ENCODE peak calls at places on chromosomes 11 and 22, in ten cellular contexts. K is breast epithelium, L is ovary, M is AG04450, V is lower lobe of right lung, X is endodermal cell, G is HCT116, S is right atrium auricular region, R is H1, J is tibial artery. B is an unnamed sample. For H3K27me3, the result is how much of the 10 kb centered on the place peaks cover.

GRCh38 chr11:120573756-120574354 is 62.3 kb downstream of the GRIK4 start:
- DNase-seq in K (no peak), L (no peak), M (no peak), V (no peak), X (peak), G (no peak), S (no peak), R (no peak), J (no peak), B (no peak)

GRCh38 chr22:17159504-17159951 is 451 bp upstream of the HDHD5 start:
- DNase-seq in K (peak), L (peak), M (no peak), V (no peak), X (no peak), G (peak), S (peak), R (no peak), J (no peak), B (peak)

GRCh38 chr11:134596404-134596803 is 184.4 kb upstream of the B3GAT1 start:
- DNase-seq in K (no peak), L (no peak), M (no peak), V (no peak), X (peak), G (no peak), S (peak), R (peak), J (no peak), B (no peak)

GRCh38 chr22:24008381-24009226 is 2.5 kb upstream of the CABIN1 start:
- DNase-seq in K (no peak), L (no peak), M (no peak), V (no peak), X (no peak), G (no peak), S (no peak), R (no peak), J (no peak), B (no peak)

GRCh38 chr22:50687829-50688228 is 15.2 kb downstream of the SHANK3 start:
- DNase-seq in K (no peak), L (peak), M (no peak), V (no peak), X (no peak), G (no peak), S (no peak), R (peak), J (peak), B (no peak)

GRCh38 chr11:95923441-95923729 is 522 bp downstream of the MTMR2 start:
- DNase-seq in K (no peak), L (no peak), M (no peak), V (no peak), X (no peak), G (no peak), S (no peak), R (no peak), J (no peak), B (no peak)

GRCh38 chr11:101442936-101443521 is 140.8 kb downstream of the TRPC6 start:
- DNase-seq in K (no peak), L (no peak), M (no peak), V (no peak), X (no peak), G (no peak), S (no peak), R (no peak), J (no peak), B (no peak)

GRCh38 chr22:43819691-43820670 is 7.9 kb upstream of the EFCAB6 start:
- DNase-seq in K (no peak), L (no peak), M (no peak), V (no peak), X (no peak), G (no peak), S (no peak), R (peak), J (peak), B (no peak)

GRCh38 chr11:36672815-36673450 is 74.9 kb upstream of the RAG2 start:
- DNase-seq in K (no peak), L (no peak), M (peak), V (no peak), X (no peak), G (peak), S (no peak), R (no peak), J (no peak), B (no peak)

GRCh38 chr11:70002433-70002832 is 75.7 kb upstream of the ANO1 start:
- DNase-seq in K (no peak), L (no peak), M (no peak), V (no peak), X (no peak), G (no peak), S (no peak), R (no peak), J (no peak), B (no peak)

GRCh38 chr11:128152796-128153696 is 434.3 kb downstream of the ETS1 start:
- DNase-seq in K (no peak), L (no peak), M (no peak), V (no peak), X (no peak), G (no peak), S (no peak), R (no peak), J (no peak), B (no peak)

GRCh38 chr11:128153697-128154048 is 433.7 kb downstream of the ETS1 start:
- DNase-seq in K (no peak), L (no peak), M (no peak), V (no peak), X (no peak), G (no peak), S (no peak), R (no peak), J (no peak), B (no peak)

GRCh38 chr11:128156486-128156885 is 430.9 kb downstream of the ETS1 start:
- DNase-seq in K (no peak), L (no peak), M (no peak), V (no peak), X (no peak), G (no peak), S (no peak), R (no peak), J (no peak), B (no peak)

GRCh38 chr11:128157423-128158298 is 429.7 kb downstream of the ETS1 start:
- DNase-seq in K (no peak), L (peak), M (peak), V (no peak), X (peak), G (peak), S (no peak), R (peak), J (no peak), B (no peak)

GRCh38 chr11:128155590-128155989 is 431.8 kb downstream of the ETS1 start:
- DNase-seq in K (no peak), L (no peak), M (no peak), V (no peak), X (no peak), G (no peak), S (no peak), R (no peak), J (no peak), B (no peak)
- H3K27me3 ChIP-seq in K (under half), L (under half), M (under half), V (under half), X (under half), G (under half), S (under half), R (under half), J (under half), B (under half)

DNA sequence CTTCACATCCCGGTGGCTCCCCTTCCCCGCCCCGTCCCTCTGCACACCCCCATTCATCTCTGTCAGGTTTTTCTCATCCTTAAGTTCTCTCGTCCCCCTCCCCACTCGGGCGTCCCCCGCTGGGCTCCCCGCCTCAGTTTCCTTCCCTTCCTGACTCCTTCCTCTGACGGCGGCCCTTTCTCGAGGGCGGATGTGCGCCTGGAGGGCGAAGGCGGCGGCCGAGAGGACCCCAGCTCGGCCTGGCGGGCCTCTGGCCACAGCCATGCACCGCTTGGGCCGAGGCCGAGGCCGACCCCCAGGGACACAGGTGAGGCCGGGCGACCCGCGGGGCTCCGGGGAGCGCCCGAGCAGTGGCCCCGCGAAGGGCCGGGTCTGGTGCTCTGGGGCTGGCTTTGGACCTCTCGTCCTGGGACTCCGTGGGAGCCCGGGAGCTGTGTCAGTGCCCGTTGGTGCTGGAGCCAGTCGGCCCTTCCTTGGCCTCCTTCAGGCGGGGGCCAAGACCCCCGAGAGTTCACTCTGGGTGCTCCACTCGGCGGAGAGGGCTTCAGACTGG is 2.9 kb downstream of the PHLDB1 start:
- DNase-seq in K (no peak), L (no peak), M (no peak), V (no peak), X (peak), G (no peak), S (peak), R (peak), J (no peak), B (no peak)
- H3K4me3 ChIP-seq in K (peak), L (peak), M (peak), V (peak), X (no peak), G (no peak), S (peak), R (peak), J (peak), B (peak)

DNA sequence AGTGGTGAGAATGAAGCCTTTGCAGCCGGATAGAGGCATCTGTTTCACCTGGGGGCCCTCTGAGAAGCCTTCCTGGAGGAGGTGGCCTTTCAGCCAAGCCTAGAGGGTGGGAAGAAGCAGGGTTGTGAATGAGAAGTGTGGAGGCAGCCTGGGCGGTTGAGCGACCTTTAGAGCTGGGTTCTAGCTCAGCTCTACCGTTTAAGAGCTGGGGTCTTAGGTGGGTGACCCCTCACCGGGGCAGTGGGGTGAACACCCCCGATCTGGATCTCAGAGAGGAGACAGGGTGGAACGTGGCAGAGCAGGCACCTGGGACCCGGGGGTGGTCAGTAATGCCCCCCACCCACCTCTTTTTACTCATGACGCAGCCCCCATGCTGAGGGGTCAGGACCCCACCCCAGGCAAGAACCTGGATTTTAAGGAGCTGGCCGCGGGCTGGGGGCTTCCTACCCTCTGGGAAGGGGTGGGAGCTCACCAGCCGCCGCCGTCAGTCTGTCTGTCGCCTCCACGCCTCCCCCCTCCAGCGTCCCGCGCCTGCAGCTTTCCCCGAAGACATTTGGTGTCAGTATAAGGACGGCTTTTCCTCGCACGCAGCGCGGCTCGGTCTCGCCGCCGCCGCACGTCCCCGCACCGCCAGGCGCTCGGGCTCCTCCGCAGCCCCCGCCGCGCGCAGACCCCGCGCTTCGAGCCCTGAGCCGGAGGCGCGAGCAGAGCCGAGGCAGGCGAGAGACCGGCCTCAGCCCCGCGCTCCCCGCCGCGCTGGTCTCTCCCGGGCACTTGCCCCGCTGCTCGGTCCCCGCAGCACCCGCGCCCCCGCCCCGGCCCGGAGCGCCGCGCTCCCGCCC is 13.4 kb upstream of the CACNA1I start:
- DNase-seq in K (no peak), L (no peak), M (no peak), V (no peak), X (peak), G (no peak), S (no peak), R (no peak), J (no peak), B (no peak)
- TF ChIP-seq CTCF in K (no peak), L (no peak), M (peak), V (no peak), X (no peak), G (no peak), S (no peak), R (no peak), J (no peak), B (no peak)

GRCh38 chr22:49674479-49674830 is 153.2 kb downstream of the BRD1 start:
- DNase-seq in K (no peak), L (no peak), M (no peak), V (peak), X (no peak), G (no peak), S (no peak), R (no peak), J (no peak), B (no peak)
- H3K27me3 ChIP-seq in K (half or more), L (under half), M (under half), V (under half), X (half or more), G (under half), S (under half), R (under half), J (half or more), B (under half)

GRCh38 chr11:109421981-109422590 is at the start of gene C11orf87:
- DNase-seq in K (no peak), L (no peak), M (no peak), V (peak), X (peak), G (no peak), S (no peak), R (peak), J (no peak), B (no peak)
- H3K4me3 ChIP-seq in K (peak), L (no peak), M (peak), V (peak), X (peak), G (no peak), S (peak), R (peak), J (peak), B (peak)

GRCh38 chr11:75635009-75635909 is 33.6 kb downstream of the MAP6 start:
- DNase-seq in K (no peak), L (no peak), M (no peak), V (no peak), X (no peak), G (no peak), S (peak), R (no peak), J (no peak), B (peak)

GRCh38 chr11:75644370-75644769 is 24.5 kb downstream of the MAP6 start:
- DNase-seq in K (no peak), L (no peak), M (no peak), V (no peak), X (no peak), G (no peak), S (no peak), R (no peak), J (no peak), B (no peak)

GRCh38 chr11:75642402-75643113 is 26.3 kb downstream of the MAP6 start:
- DNase-seq in K (peak), L (no peak), M (no peak), V (no peak), X (no peak), G (no peak), S (no peak), R (no peak), J (no peak), B (no peak)

GRCh38 chr11:75637998-75638397 is 30.8 kb downstream of the MAP6 start:
- DNase-seq in K (no peak), L (no peak), M (no peak), V (no peak), X (no peak), G (no peak), S (no peak), R (no peak), J (no peak), B (no peak)

DNA sequence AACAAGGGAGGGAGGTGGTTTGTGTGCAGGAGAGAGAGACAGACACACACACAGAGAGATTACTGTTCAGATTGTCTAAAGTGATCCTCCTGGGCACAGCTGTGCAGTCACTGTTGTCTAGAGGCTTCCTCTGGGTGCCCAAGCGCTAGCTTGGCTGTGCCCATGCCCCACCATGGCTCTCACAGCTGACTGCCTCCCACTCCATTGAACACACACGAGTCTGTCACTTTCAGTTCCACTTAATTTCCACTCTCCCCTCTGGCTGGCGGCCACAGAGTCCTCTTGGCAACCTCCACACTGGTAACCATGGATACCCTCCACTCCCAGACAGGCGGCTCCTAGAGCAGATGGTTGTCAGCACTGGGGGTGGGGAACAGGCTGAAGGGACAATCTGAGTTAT is 29.1 kb downstream of the MAP6 start:
- DNase-seq in K (peak), L (peak), M (no peak), V (peak), X (no peak), G (no peak), S (peak), R (no peak), J (peak), B (peak)
- TF ChIP-seq CTCF in K (no peak), L (no peak), M (no peak), V (no peak), X (no peak), G (no peak), S (no peak), R (no peak), J (no peak), B (no peak)

GRCh38 chr11:118139578-118139977 is 13.0 kb downstream of the SCN4B start:
- DNase-seq in K (no peak), L (no peak), M (no peak), V (no peak), X (no peak), G (no peak), S (no peak), R (no peak), J (no peak), B (no peak)
- H3K27me3 ChIP-seq in K (under half), L (under half), M (under half), V (under half), X (under half), G (under half), S (under half), R (under half), J (half or more), B (under half)

GRCh38 chr11:73135346-73136284 is 6.5 kb downstream of the FCHSD2 start:
- DNase-seq in K (no peak), L (no peak), M (no peak), V (no peak), X (no peak), G (no peak), S (no peak), R (no peak), J (no peak), B (no peak)

GRCh38 chr11:73137262-73137941 is 4.7 kb downstream of the FCHSD2 start:
- DNase-seq in K (no peak), L (no peak), M (no peak), V (no peak), X (no peak), G (no peak), S (no peak), R (no peak), J (no peak), B (no peak)

GRCh38 chr11:73139476-73140198 is 2.5 kb downstream of the FCHSD2 start:
- DNase-seq in K (no peak), L (no peak), M (no peak), V (no peak), X (no peak), G (no peak), S (no peak), R (no peak), J (no peak), B (no peak)

GRCh38 chr11:73140213-73141030 is 1.7 kb downstream of the FCHSD2 start:
- DNase-seq in K (no peak), L (peak), M (no peak), V (no peak), X (peak), G (no peak), S (no peak), R (peak), J (peak), B (no peak)

GRCh38 chr11:73137942-73138274 is 4.2 kb downstream of the FCHSD2 start:
- DNase-seq in K (no peak), L (no peak), M (no peak), V (no peak), X (no peak), G (no peak), S (no peak), R (no peak), J (no peak), B (no peak)
- H3K4me3 ChIP-seq in K (no peak), L (no peak), M (no peak), V (no peak), X (no peak), G (no peak), S (no peak), R (no peak), J (no peak), B (no peak)

B was measured in thoracic aorta.